ENCODE peak calls at places on chromosomes 12 and 14, in seven cellular contexts. S is kidney epithelial cell, H is A549, V is AG09309, M is Peyer's patch, Q is cardiac fibroblast, G is astrocyte. X is an unnamed sample.

GRCh38 chr14:100830681-100831080 is 4.8 kb downstream of the MEG3 start:
- DNase-seq in S (no peak), H (no peak), V (no peak), M (no peak), Q (no peak), G (no peak), X (no peak)

GRCh38 chr14:59566725-59567124 is 9.9 kb downstream of the CCDC175 start:
- DNase-seq in S (no peak), H (no peak), V (no peak), M (no peak), Q (no peak), G (no peak), X (no peak)

GRCh38 chr12:118357327-118358007 is 15.2 kb downstream of the TAOK3 start:
- DNase-seq in S (no peak), H (peak; percentile 76), V (no peak), M (peak; percentile 64), Q (peak; percentile 91), G (no peak), X (peak; percentile 60)

GRCh38 chr14:22824711-22825359 is 4.9 kb upstream of the MRPL52 start:
- DNase-seq in S (peak; percentile 88), H (peak; percentile 81), V (peak; percentile 81), M (no peak), Q (peak; percentile 98), G (peak; percentile 97), X (peak; percentile 92)

GRCh38 chr14:35368583-35368982 is 36.0 kb downstream of the NFKBIA start:
- DNase-seq in S (no peak), H (no peak), V (no peak), M (no peak), Q (no peak), G (no peak), X (no peak)

GRCh38 chr14:99520571-99521081 is 39.4 kb downstream of the CCNK start:
- DNase-seq in S (no peak), H (no peak), V (no peak), M (no peak), Q (no peak), G (no peak), X (no peak)

GRCh38 chr12:103928736-103929050 is 1.5 kb upstream of the HSP90B1 start:
- DNase-seq in S (no peak), H (no peak), V (no peak), M (peak; percentile 86), Q (no peak), G (no peak), X (no peak)

GRCh38 chr12:100058482-100059029 is 73.8 kb upstream of the ANKS1B start:
- DNase-seq in S (peak; percentile 16), H (peak; percentile 39), V (peak; percentile 93), M (no peak), Q (peak; percentile 84), G (peak; percentile 97), X (peak; percentile 66)

GRCh38 chr14:27391331-27391730 is 793.5 kb upstream of the NOVA1 start:
- DNase-seq in S (no peak), H (no peak), V (no peak), M (no peak), Q (peak; percentile 17), G (peak; percentile 74), X (no peak)

GRCh38 chr12:111599459-111600295 is 562 bp upstream of the ATXN2 start:
- DNase-seq in S (peak; percentile 34), H (peak; percentile 98), V (peak; percentile 84), M (peak; percentile 86), Q (peak; percentile 94), G (peak; percentile 89), X (peak; percentile 53)

GRCh38 chr14:101365329-101366158 is 195.8 kb upstream of the DIO3 start:
- DNase-seq in S (no peak), H (no peak), V (no peak), M (no peak), Q (no peak), G (no peak), X (no peak)

GRCh38 chr14:85416771-85417170 is 113.2 kb upstream of the FLRT2 start:
- DNase-seq in S (no peak), H (peak; percentile 79), V (peak; percentile 35), M (no peak), Q (peak; percentile 91), G (peak; percentile 77), X (peak; percentile 30)

GRCh38 chr12:94169966-94170689 is 21.8 kb downstream of the PLXNC1 start:
- DNase-seq in S (no peak), H (no peak), V (no peak), M (no peak), Q (no peak), G (no peak), X (no peak)

GRCh38 chr12:63362166-63362565 is 211.2 kb upstream of the AVPR1A start:
- DNase-seq in S (no peak), H (no peak), V (no peak), M (no peak), Q (no peak), G (no peak), X (no peak)

GRCh38 chr12:96236221-96236822 is 42.1 kb downstream of the ELK3 start:
- DNase-seq in S (no peak), H (no peak), V (no peak), M (no peak), Q (peak; percentile 50), G (peak; percentile 90), X (no peak)

GRCh38 chr12:101963703-101964102 is 86.3 kb downstream of the DRAM1 start:
- DNase-seq in S (no peak), H (no peak), V (no peak), M (no peak), Q (no peak), G (no peak), X (no peak)

GRCh38 chr14:77126074-77126325 is 15.6 kb downstream of the ZDHHC22 start:
- DNase-seq in S (no peak), H (no peak), V (no peak), M (no peak), Q (no peak), G (no peak), X (no peak)

GRCh38 chr14:77123381-77124344 is 17.9 kb downstream of the ZDHHC22 start:
- DNase-seq in S (peak; percentile 16), H (no peak), V (no peak), M (peak; percentile 69), Q (no peak), G (no peak), X (no peak)

GRCh38 chr14:77125275-77126073 is 16.1 kb downstream of the ZDHHC22 start:
- DNase-seq in S (no peak), H (no peak), V (no peak), M (no peak), Q (no peak), G (no peak), X (no peak)

GRCh38 chr14:77126461-77126990 is 15.1 kb downstream of the ZDHHC22 start:
- DNase-seq in S (no peak), H (no peak), V (no peak), M (no peak), Q (no peak), G (no peak), X (no peak)

GRCh38 chr14:77124345-77125274 is 17.0 kb downstream of the ZDHHC22 start:
- DNase-seq in S (no peak), H (peak; percentile 48), V (no peak), M (peak; percentile 76), Q (peak; percentile 38), G (no peak), X (no peak)
- TF ChIP-seq CTCF in S (no peak), H (peak; percentile 92), V (no peak), M (peak; percentile 91), Q (peak; percentile 4), G (peak; percentile 24), X (no peak)

DNA sequence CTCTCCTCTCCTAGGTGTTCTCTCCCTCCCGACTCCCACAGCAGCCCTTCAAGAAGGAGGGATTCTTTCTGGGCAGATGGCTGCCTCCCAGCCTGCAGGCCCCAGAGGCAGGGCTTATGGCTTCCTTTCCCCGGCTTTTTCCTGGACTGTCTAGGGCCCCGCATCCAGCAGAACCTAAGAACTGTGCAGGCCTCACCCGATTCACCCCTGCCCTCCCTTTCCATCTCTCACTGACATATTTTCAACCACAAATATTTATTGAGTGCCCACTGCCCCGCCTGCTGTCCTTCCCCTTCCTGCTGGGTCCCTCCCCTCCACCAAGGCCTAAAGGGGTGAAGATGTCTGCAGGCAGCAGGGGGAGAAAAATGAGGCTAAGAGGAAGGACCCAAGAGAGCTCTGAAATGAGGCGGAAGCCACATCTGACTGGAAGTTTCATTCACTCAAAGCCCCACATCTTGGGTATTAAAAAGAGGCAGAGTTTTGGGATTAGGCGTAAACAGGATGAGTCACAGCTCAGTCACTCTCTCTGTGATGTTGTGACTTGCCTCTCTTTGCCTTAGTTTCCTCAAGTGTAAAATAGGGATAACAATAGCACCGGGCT is 2.9 kb downstream of the SCNN1A start:
- DNase-seq in S (peak; percentile 52), H (peak; percentile 94), V (peak; percentile 62), M (no peak), Q (peak; percentile 82), G (peak; percentile 80), X (peak; percentile 68)
- H3K4me3 ChIP-seq in S (peak overlapping the region; percentile 45), H (no peak overlapping the region), V (no peak overlapping the region), M (no peak overlapping the region), Q (no peak overlapping the region), G (peak overlapping the region; percentile 12), X (no peak overlapping the region)

DNA sequence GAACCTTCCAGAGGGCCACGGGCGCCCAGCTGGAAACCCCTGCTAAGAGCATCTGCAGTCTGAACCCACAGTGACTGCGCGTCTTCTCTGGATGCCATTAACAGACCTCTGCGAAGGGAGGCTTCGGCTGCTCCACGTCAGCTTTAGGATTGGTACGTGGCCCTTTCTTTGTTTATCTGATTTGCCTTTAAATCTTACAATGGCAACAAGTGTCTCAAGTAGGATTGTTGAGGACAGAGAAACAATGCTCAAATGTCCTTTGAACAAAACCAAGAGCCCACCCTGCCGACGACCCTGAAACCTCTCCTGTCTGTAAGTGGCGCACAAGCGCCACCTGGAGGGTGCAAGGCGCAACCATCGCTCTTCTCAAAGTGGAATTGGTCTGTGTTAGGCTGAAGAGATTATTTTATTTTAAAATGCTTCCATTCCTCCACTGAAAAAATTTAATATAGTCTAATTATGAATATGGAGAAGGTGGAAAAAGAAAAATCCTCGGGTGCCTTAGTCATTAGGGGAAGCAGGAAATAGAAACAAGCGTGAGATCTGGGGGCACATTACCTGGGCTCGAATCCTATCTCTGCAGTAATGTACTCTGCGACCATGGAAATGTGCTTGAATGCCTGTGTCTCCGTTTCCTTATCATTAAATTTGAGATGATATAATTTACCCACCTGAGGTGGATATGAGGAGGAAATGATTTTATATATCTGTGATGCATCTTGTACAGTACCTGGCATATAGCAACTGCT is 82.6 kb upstream of the PTPRB start:
- DNase-seq in S (no peak), H (peak; percentile 13), V (no peak), M (no peak), Q (peak; percentile 60), G (peak; percentile 41), X (no peak)
- TF ChIP-seq CTCF in S (peak; percentile 95), H (peak; percentile 86), V (peak; percentile 93), M (peak; percentile 74), Q (peak; percentile 94), G (peak; percentile 99), X (peak; percentile 96)

GRCh38 chr14:87797001-87797400 is 196.0 kb downstream of the GALC start:
- DNase-seq in S (no peak), H (no peak), V (no peak), M (no peak), Q (no peak), G (no peak), X (no peak)

GRCh38 chr14:87794566-87794965 is 198.4 kb downstream of the GALC start:
- DNase-seq in S (no peak), H (no peak), V (no peak), M (no peak), Q (no peak), G (peak; percentile 57), X (no peak)

GRCh38 chr14:87799400-87799799 is 193.6 kb downstream of the GALC start:
- DNase-seq in S (no peak), H (no peak), V (no peak), M (no peak), Q (no peak), G (no peak), X (no peak)

GRCh38 chr14:87805315-87805723 is 187.7 kb downstream of the GALC start:
- DNase-seq in S (no peak), H (peak; percentile 33), V (peak; percentile 4), M (no peak), Q (peak; percentile 28), G (peak; percentile 72), X (peak; percentile 24)

GRCh38 chr14:87800216-87800615 is 192.8 kb downstream of the GALC start:
- DNase-seq in S (no peak), H (no peak), V (no peak), M (no peak), Q (no peak), G (no peak), X (no peak)
- H3K4me3 ChIP-seq in S (no peak overlapping the region), H (no peak overlapping the region), V (no peak overlapping the region), M (no peak overlapping the region), Q (no peak overlapping the region), G (no peak overlapping the region), X (no peak overlapping the region)